ENCODE peak calls at places on chromosomes 5 and 9, in eight cellular contexts. F is NCI-H524 treated with DMSO at 0.1 percent for 48 hours, P is germinal center, S is EL, M is ureter, N is anterior cingulate cortex, H is fibroblast of mammary gland, O is nephron progenitor cell. W is an unnamed sample.

GRCh38 chr5:83306572-83307241 is 164.8 kb upstream of the VCAN start:
- DNase-seq in F (no peak), P (peak), S (peak), M (peak), N (no peak), H (peak), O (no peak), W (peak)

GRCh38 chr5:75156585-75156984 is 80.1 kb downstream of the ANKRD31 start:
- DNase-seq in F (no peak), P (no peak), S (peak), M (no peak), N (no peak), H (peak), O (no peak), W (no peak)

GRCh38 chr9:120978987-120979386 is 52.4 kb upstream of the TRAF1 start:
- DNase-seq in F (no peak), P (no peak), S (no peak), M (no peak), N (no peak), H (no peak), O (no peak), W (peak)

GRCh38 chr5:168603776-168604175 is 24.6 kb upstream of the PANK3 start:
- DNase-seq in F (no peak), P (no peak), S (no peak), M (no peak), N (no peak), H (peak), O (no peak), W (no peak)

GRCh38 chr9:15182755-15183154 is 124.3 kb downstream of the TTC39B start:
- DNase-seq in F (peak), P (no peak), S (no peak), M (no peak), N (no peak), H (no peak), O (no peak), W (no peak)

GRCh38 chr9:70477907-70478480 is 63.5 kb upstream of the KLF9 start:
- DNase-seq in F (no peak), P (no peak), S (peak), M (no peak), N (no peak), H (no peak), O (no peak), W (no peak)

GRCh38 chr5:133401731-133402347 is 210.5 kb downstream of the FSTL4 start:
- DNase-seq in F (no peak), P (no peak), S (no peak), M (no peak), N (no peak), H (no peak), O (no peak), W (no peak)

GRCh38 chr9:23851024-23851629 is 25.1 kb upstream of the ELAVL2 start:
- DNase-seq in F (peak), P (no peak), S (no peak), M (no peak), N (no peak), H (peak), O (peak), W (no peak)

GRCh38 chr9:79572891-79573696 is 1.3 kb downstream of the TLE4 start:
- DNase-seq in F (no peak), P (peak), S (peak), M (peak), N (peak), H (no peak), O (peak), W (no peak)

GRCh38 chr9:10678790-10679189 is 66.0 kb upstream of the PTPRD start:
- DNase-seq in F (no peak), P (no peak), S (no peak), M (no peak), N (no peak), H (peak), O (no peak), W (no peak)

GRCh38 chr5:1793301-1793740 is 6.3 kb downstream of the MRPL36 start:
- DNase-seq in F (no peak), P (no peak), S (peak), M (no peak), N (no peak), H (peak), O (no peak), W (no peak)

GRCh38 chr9:42852133-42852532 is 668.7 kb downstream of the SPATA31A6 start:
- DNase-seq in F (peak), P (peak), S (peak), M (no peak), N (peak), H (peak), O (peak), W (peak)

GRCh38 chr9:134988706-134989105 is 71.0 kb upstream of the FCN1 start:
- DNase-seq in F (no peak), P (no peak), S (no peak), M (no peak), N (no peak), H (no peak), O (no peak), W (no peak)

GRCh38 chr9:92141144-92142129 is 26.2 kb upstream of the SPTLC1 start:
- DNase-seq in F (no peak), P (no peak), S (peak), M (no peak), N (no peak), H (peak), O (peak), W (no peak)

W was measured in foreskin keratinocyte.